ENCODE peak calls at places on chromosomes 4 and X, in six cellular contexts. E is GM12878; Y is thoracic aorta; R is neuronal stem cell; J is CD4-positive, alpha-beta memory T cell; O is cardiac muscle cell. F is an unnamed sample. For H3K4me1, the result is how much of the 10 kb centered on the place peaks cover.

GRCh38 chr4:182920676-182921075 is 3.5 kb upstream of the DCTD start:
- DNase-seq in E (no peak), Y (no peak), R (no peak), J (no peak), O (no peak), F (no peak)

GRCh38 chrX:7444967-7445366 is 297.0 kb upstream of the PUDP start:
- DNase-seq in E (peak), Y (no peak), R (no peak), J (no peak), O (no peak), F (no peak)

GRCh38 chr4:74016068-74016467 is 17.6 kb upstream of the CXCL5 start:
- DNase-seq in E (no peak), Y (no peak), R (no peak), J (no peak), O (no peak), F (no peak)

GRCh38 chrX:41116948-41117347 is 31.7 kb downstream of the USP9X start:
- DNase-seq in E (peak), Y (no peak), R (no peak), J (peak), O (no peak), F (no peak)

GRCh38 chr4:101188906-101189305 is 158.4 kb downstream of the PPP3CA start:
- DNase-seq in E (no peak), Y (no peak), R (no peak), J (no peak), O (no peak), F (no peak)

GRCh38 chr4:48081196-48081595 is 52.9 kb downstream of the TXK start:
- DNase-seq in E (no peak), Y (no peak), R (no peak), J (no peak), O (peak), F (no peak)

GRCh38 chr4:88291003-88291402 is 6.6 kb upstream of the PPM1K start:
- DNase-seq in E (no peak), Y (no peak), R (no peak), J (no peak), O (peak), F (no peak)

GRCh38 chrX:120269379-120270035 is 18.9 kb downstream of the ZBTB33 start:
- DNase-seq in E (no peak), Y (no peak), R (no peak), J (peak), O (peak), F (no peak)

GRCh38 chr4:1012031-1012739 is 759 bp downstream of the FGFRL1 start:
- DNase-seq in E (no peak), Y (no peak), R (no peak), J (peak), O (peak), F (no peak)

GRCh38 chr4:182642831-182643230 is 274.4 kb downstream of the DCTD start:
- DNase-seq in E (no peak), Y (no peak), R (no peak), J (no peak), O (peak), F (no peak)

GRCh38 chrX:40688976-40689375 is 41.6 kb upstream of the CXorf38 start:
- DNase-seq in E (no peak), Y (no peak), R (no peak), J (no peak), O (no peak), F (no peak)

GRCh38 chr4:78863254-78863869 is 75.9 kb downstream of the PAQR3 start:
- DNase-seq in E (peak), Y (no peak), R (no peak), J (no peak), O (no peak), F (no peak)

GRCh38 chr4:135732448-135732847 is 1530.9 kb upstream of the PABPC4L start:
- DNase-seq in E (no peak), Y (no peak), R (no peak), J (no peak), O (no peak), F (no peak)

GRCh38 chr4:38691251-38692008 is 27.4 kb downstream of the KLF3 start:
- DNase-seq in E (no peak), Y (no peak), R (no peak), J (no peak), O (peak), F (no peak)

GRCh38 chr4:47466061-47466785 is 2.7 kb upstream of the COMMD8 start:
- DNase-seq in E (no peak), Y (no peak), R (no peak), J (no peak), O (no peak), F (no peak)

GRCh38 chr4:76966024-76966579 is 16.6 kb downstream of the SEPTIN11 start:
- DNase-seq in E (no peak), Y (no peak), R (no peak), J (no peak), O (no peak), F (no peak)

GRCh38 chr4:186723207-186724047 is at the start of gene FAT1:
- DNase-seq in E (no peak), Y (no peak), R (peak), J (no peak), O (peak), F (peak)

GRCh38 chrX:39969099-39969825 is 128.5 kb downstream of the BCOR start:
- DNase-seq in E (no peak), Y (no peak), R (no peak), J (peak), O (no peak), F (no peak)

GRCh38 chr4:6393544-6394475 is 78.6 kb downstream of the PPP2R2C start:
- DNase-seq in E (no peak), Y (no peak), R (no peak), J (no peak), O (no peak), F (no peak)

GRCh38 chr4:176547005-176547404 is 227.2 kb downstream of the SPCS3 start:
- DNase-seq in E (no peak), Y (no peak), R (no peak), J (no peak), O (peak), F (no peak)

GRCh38 chrX:138765061-138765460 is 53.5 kb upstream of the FGF13 start:
- DNase-seq in E (no peak), Y (no peak), R (no peak), J (no peak), O (no peak), F (no peak)

GRCh38 chr4:181661090-181661489 is 582.1 kb upstream of the TENM3 start:
- DNase-seq in E (no peak), Y (no peak), R (no peak), J (no peak), O (peak), F (no peak)

GRCh38 chrX:134174273-134174660 is 62.7 kb upstream of the CCDC160 start:
- DNase-seq in E (no peak), Y (no peak), R (no peak), J (no peak), O (no peak), F (no peak)
- H3K4me1 ChIP-seq in E (under half), Y (under half), R (under half), J (under half), O (under half), F (under half)

DNA sequence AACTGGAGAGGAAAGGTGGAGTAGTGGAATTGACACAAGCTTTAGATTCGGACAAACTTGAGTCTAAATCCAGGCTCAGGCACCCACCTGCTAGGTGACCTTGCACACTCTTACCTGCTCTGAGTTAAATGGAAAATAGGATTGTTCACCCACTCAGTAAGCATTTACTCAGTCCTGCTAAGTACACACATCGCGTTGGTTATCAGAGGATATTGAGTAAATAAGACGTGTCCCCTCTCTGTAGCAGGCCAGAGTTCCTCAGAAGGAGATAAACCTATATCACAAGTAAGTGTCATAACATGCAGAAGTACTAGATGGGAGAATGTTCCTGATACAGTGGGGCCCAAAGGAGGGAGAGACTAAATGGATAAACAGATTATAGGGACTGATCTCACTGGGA is 117.7 kb downstream of the SMIM20 start:
- DNase-seq in E (no peak), Y (no peak), R (no peak), J (no peak), O (no peak), F (peak)
- H3K27ac ChIP-seq in E (no peak), Y (peak), R (no peak), J (no peak), O (no peak), F (peak)

GRCh38 chrX:115642304-115642703 is 81.3 kb downstream of the PLS3 start:
- DNase-seq in E (no peak), Y (no peak), R (no peak), J (no peak), O (peak), F (no peak)
- H3K4me1 ChIP-seq in E (under half), Y (under half), R (under half), J (under half), O (under half), F (under half)

DNA sequence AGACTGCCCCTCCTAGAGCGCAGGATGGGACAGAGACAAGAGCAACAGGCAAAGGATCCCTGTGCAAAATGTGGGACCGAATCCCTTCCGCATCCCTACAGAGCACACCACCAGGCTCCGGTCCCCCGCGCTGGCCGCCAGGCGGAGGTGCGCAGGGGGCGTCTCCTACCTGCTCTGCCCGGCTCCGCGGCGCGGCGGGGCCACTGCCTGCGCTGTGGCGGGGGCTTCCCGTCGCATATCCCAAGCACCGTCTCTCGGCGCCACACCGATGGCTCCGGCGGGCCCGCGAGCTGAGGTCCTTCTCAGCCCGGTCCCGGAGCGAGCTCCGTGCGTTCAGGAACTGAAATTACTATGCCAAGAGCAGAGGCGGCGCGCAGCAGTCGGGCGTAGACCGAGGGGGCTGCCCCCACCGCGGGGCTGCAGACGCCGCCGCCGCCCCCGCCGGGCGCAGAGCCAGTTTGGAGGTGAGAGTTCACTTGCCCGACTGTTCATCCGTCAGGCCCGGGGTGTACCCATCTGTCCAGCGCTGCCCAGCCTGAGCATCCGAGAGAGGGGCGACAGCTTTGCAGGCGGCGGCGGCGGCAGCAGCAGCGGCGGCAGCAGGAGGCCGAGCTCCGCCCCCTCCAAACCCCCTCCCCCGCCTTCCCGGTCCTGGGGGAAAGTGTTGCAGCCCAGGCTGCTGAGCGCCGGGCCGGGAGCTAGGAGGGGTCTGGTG is at the start of gene GPRIN3:
- DNase-seq in E (no peak), Y (no peak), R (peak), J (peak), O (peak), F (no peak)
- H3K27ac ChIP-seq in E (no peak), Y (no peak), R (no peak), J (peak), O (no peak), F (peak)

GRCh38 chr4:158810487-158811215 is 41.8 kb downstream of the FNIP2 start:
- DNase-seq in E (no peak), Y (peak), R (no peak), J (no peak), O (peak), F (peak)
- H3K4me1 ChIP-seq in E (under half), Y (half or more), R (under half), J (under half), O (half or more), F (under half)

GRCh38 chr4:52001616-52002015 is 18.5 kb downstream of the LRRC66 start:
- DNase-seq in E (no peak), Y (no peak), R (no peak), J (no peak), O (peak), F (no peak)
- H3K27ac ChIP-seq in E (no peak), Y (no peak), R (no peak), J (no peak), O (no peak), F (no peak)

GRCh38 chr4:119020158-119020557 is 115.5 kb upstream of the MYOZ2 start:
- DNase-seq in E (no peak), Y (no peak), R (no peak), J (no peak), O (no peak), F (no peak)

GRCh38 chr4:119014658-119015057 is 121.0 kb upstream of the MYOZ2 start:
- DNase-seq in E (no peak), Y (no peak), R (no peak), J (no peak), O (no peak), F (no peak)

GRCh38 chr4:119011607-119011988 is 122.9 kb downstream of the SYNPO2 start:
- DNase-seq in E (no peak), Y (no peak), R (no peak), J (no peak), O (no peak), F (no peak)

GRCh38 chr4:119017634-119018033 is 118.0 kb upstream of the MYOZ2 start:
- DNase-seq in E (no peak), Y (no peak), R (no peak), J (no peak), O (no peak), F (no peak)

GRCh38 chr4:119016636-119017035 is 119.0 kb upstream of the MYOZ2 start:
- DNase-seq in E (no peak), Y (no peak), R (no peak), J (no peak), O (peak), F (no peak)
- H3K4me1 ChIP-seq in E (under half), Y (half or more), R (under half), J (under half), O (under half), F (under half)

DNA sequence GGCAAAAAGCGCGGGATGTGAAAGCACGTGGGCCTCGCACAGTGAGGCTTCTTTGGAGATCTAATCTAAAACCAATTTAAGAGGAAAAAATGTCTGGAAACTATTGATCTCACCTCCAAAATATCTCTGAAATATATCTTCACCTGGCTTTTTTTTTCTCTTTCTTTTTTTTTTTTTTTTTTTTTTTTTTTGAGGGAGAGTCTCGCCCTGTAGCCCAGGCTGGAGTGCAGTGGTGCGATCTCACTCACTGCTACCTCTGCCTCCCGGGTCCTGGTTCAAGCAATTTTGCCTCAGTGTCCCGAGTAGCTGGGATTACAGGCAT is 383 bp upstream of the ZMAT1 start:
- DNase-seq in E (no peak), Y (no peak), R (no peak), J (no peak), O (no peak), F (no peak)
- H3K27ac ChIP-seq in E (no peak), Y (no peak), R (no peak), J (peak), O (no peak), F (peak)